ENCODE peak calls at places on chromosomes 16 and 17, in nine cellular contexts. One of them, this sample, is unnamed.

GRCh38 chr16:4521971-4522623 is 16.5 kb downstream of the CDIP1 start:
- DNase-seq in lung: no peak
- DNase-seq in coronary artery: no peak
- DNase-seq in gastrocnemius medialis: peak; percentile 50
- DNase-seq in sigmoid colon: no peak
- DNase-seq in kidney: no peak
- DNase-seq in tibial artery: peak; percentile 74
- DNase-seq in colonic mucosa: no peak
- DNase-seq in body of pancreas: no peak
- DNase-seq in this sample: peak; percentile 71

GRCh38 chr16:11218324-11218962 is 37.6 kb downstream of the SOCS1 start:
- DNase-seq in colonic mucosa: no peak
- DNase-seq in tibial artery: no peak
- DNase-seq in coronary artery: no peak
- DNase-seq in gastrocnemius medialis: no peak
- DNase-seq in lung: no peak
- DNase-seq in sigmoid colon: no peak
- DNase-seq in kidney: no peak
- DNase-seq in body of pancreas: no peak
- DNase-seq in this sample: no peak

GRCh38 chr16:72092832-72093447 is 480 bp downstream of the TXNL4B start:
- DNase-seq in gastrocnemius medialis: no peak
- DNase-seq in kidney: no peak
- DNase-seq in tibial artery: no peak
- DNase-seq in lung: no peak
- DNase-seq in coronary artery: no peak
- DNase-seq in body of pancreas: no peak
- DNase-seq in colonic mucosa: peak; percentile 44
- DNase-seq in sigmoid colon: no peak
- DNase-seq in this sample: no peak

GRCh38 chr16:89863741-89864391 is 9.5 kb upstream of the TCF25 start:
- DNase-seq in coronary artery: no peak
- DNase-seq in kidney: no peak
- DNase-seq in gastrocnemius medialis: no peak
- DNase-seq in tibial artery: no peak
- DNase-seq in colonic mucosa: no peak
- DNase-seq in body of pancreas: no peak
- DNase-seq in sigmoid colon: no peak
- DNase-seq in lung: peak; percentile 34
- DNase-seq in this sample: no peak

GRCh38 chr17:55241097-55241496 is 23.7 kb upstream of the HLF start:
- DNase-seq in tibial artery: no peak
- DNase-seq in coronary artery: no peak
- DNase-seq in sigmoid colon: no peak
- DNase-seq in body of pancreas: no peak
- DNase-seq in colonic mucosa: no peak
- DNase-seq in kidney: no peak
- DNase-seq in gastrocnemius medialis: no peak
- DNase-seq in lung: no peak
- DNase-seq in this sample: no peak

GRCh38 chr16:69404275-69404805 is 18.5 kb upstream of the TERF2 start:
- DNase-seq in sigmoid colon: no peak
- DNase-seq in body of pancreas: no peak
- DNase-seq in gastrocnemius medialis: no peak
- DNase-seq in lung: no peak
- DNase-seq in tibial artery: no peak
- DNase-seq in kidney: peak; percentile 87
- DNase-seq in colonic mucosa: peak; percentile 81
- DNase-seq in coronary artery: no peak
- DNase-seq in this sample: no peak

GRCh38 chr16:12092347-12092882 is 115.9 kb downstream of the SNX29 start:
- DNase-seq in gastrocnemius medialis: no peak
- DNase-seq in lung: peak; percentile 55
- DNase-seq in sigmoid colon: no peak
- DNase-seq in kidney: no peak
- DNase-seq in coronary artery: no peak
- DNase-seq in colonic mucosa: no peak
- DNase-seq in body of pancreas: no peak
- DNase-seq in tibial artery: peak; percentile 21
- DNase-seq in this sample: no peak

GRCh38 chr16:2706611-2707311 is 13.3 kb downstream of the PRSS27 start:
- DNase-seq in colonic mucosa: no peak
- DNase-seq in lung: no peak
- DNase-seq in sigmoid colon: no peak
- DNase-seq in kidney: peak; percentile 68
- DNase-seq in gastrocnemius medialis: no peak
- DNase-seq in coronary artery: no peak
- DNase-seq in body of pancreas: no peak
- DNase-seq in tibial artery: no peak
- DNase-seq in this sample: no peak

DNA sequence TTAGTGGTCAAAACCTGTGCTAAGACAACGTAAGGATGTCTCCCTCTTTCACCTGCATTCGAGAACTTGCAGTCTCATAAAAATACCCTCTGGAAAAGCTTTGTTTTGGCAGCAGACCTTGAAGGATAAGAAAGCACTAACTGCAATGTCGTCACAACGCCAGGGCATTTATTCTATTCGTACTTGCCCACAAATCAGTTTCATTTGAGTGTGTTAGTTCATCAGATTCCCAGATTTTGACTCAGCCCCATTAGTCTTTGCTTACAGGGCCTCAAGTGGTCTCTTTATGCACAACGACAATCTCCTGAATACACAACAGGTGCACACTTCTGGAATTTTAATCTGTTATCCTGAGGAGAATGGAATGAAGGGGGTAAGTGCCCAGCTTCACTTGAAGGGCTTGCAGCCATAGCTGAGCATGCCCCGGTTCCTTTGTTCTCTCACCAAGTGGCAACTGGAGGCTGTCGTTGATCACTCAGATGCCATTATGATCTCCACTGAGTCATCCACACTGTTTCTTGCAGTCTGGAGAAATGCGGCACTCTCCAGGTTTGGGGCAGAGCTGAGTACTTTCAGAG is 58.8 kb downstream of the CLEC19A start:
- DNase-seq in lung: peak; percentile 71
- DNase-seq in colonic mucosa: no peak
- DNase-seq in kidney: no peak
- DNase-seq in body of pancreas: no peak
- DNase-seq in sigmoid colon: no peak
- DNase-seq in tibial artery: no peak
- DNase-seq in gastrocnemius medialis: no peak
- DNase-seq in coronary artery: no peak
- DNase-seq in this sample: no peak
- H3K27ac ChIP-seq in lung: no peak overlapping the region
- H3K27ac ChIP-seq in colonic mucosa: no peak overlapping the region
- H3K27ac ChIP-seq in kidney: no peak overlapping the region
- H3K27ac ChIP-seq in body of pancreas: no peak overlapping the region
- H3K27ac ChIP-seq in sigmoid colon: no peak overlapping the region
- H3K27ac ChIP-seq in tibial artery: no peak overlapping the region
- H3K27ac ChIP-seq in gastrocnemius medialis: no peak overlapping the region
- H3K27ac ChIP-seq in coronary artery: no peak overlapping the region
- H3K27ac ChIP-seq in this sample: no peak overlapping the region

DNA sequence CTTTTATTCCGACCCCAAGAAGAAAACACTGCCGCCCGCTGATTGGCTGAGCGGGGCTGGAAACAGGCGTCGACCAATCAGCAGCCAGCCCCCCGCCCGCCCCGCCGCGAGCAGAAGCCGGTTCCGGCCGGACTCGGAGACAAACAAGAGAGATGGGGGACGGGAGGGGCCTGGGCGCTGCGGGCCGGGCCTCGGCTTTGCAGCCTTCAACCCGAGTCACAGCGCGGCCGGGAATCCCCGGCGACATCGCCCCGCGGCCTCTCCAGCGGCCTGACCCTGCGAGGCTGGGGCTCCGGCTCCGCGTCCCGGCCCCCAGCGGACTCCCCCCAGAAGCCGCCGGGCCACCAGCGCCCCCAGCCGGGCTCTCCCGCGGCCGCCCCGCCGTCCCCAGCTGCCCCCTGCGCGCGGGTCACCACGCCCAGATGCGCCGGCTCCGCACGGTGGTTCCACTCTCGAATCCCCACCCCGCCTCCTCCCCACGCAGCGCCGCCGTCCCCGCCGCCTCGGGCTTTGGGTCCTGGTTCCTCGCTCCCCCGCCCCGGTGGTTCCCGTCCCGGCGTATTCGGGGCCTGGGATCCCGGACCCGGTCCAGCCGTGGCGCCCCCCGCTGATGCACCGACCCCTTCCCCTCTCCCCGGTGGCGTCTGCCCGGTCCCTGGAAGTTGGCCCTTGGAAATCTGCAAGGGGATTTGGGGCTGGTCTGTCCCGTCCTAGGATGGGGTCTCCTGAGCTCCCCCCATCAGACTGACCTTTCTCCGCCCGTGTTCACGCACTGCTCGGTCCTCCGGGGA is 417 bp upstream of the SLC43A2 start:
- DNase-seq in colonic mucosa: peak; percentile 97
- DNase-seq in body of pancreas: peak; percentile 90
- DNase-seq in kidney: peak; percentile 98
- DNase-seq in gastrocnemius medialis: peak; percentile 92
- DNase-seq in lung: peak; percentile 95
- DNase-seq in tibial artery: peak; percentile 97
- DNase-seq in sigmoid colon: peak; percentile 97
- DNase-seq in coronary artery: peak; percentile 97
- DNase-seq in this sample: peak; percentile 98
- TF ChIP-seq CTCF in colonic mucosa: peak; percentile 20
- TF ChIP-seq CTCF in body of pancreas: peak; percentile 13
- TF ChIP-seq CTCF in kidney: peak; percentile 18
- TF ChIP-seq CTCF in gastrocnemius medialis: peak; percentile 83
- TF ChIP-seq CTCF in lung: peak; percentile 10
- TF ChIP-seq CTCF in tibial artery: peak; percentile 36
- TF ChIP-seq CTCF in sigmoid colon: no peak
- TF ChIP-seq CTCF in coronary artery: peak; percentile 27
- TF ChIP-seq CTCF in this sample: peak; percentile 51

GRCh38 chr17:74241847-74242246 is 28.5 kb downstream of the TTYH2 start:
- DNase-seq in body of pancreas: no peak
- DNase-seq in tibial artery: no peak
- DNase-seq in colonic mucosa: no peak
- DNase-seq in gastrocnemius medialis: no peak
- DNase-seq in sigmoid colon: no peak
- DNase-seq in lung: no peak
- DNase-seq in kidney: no peak
- DNase-seq in coronary artery: no peak
- DNase-seq in this sample: no peak

GRCh38 chr17:74244128-74244527 is 29.9 kb upstream of the DNAI2 start:
- DNase-seq in kidney: no peak
- DNase-seq in body of pancreas: no peak
- DNase-seq in coronary artery: no peak
- DNase-seq in lung: no peak
- DNase-seq in gastrocnemius medialis: no peak
- DNase-seq in colonic mucosa: no peak
- DNase-seq in tibial artery: no peak
- DNase-seq in sigmoid colon: no peak
- DNase-seq in this sample: no peak

GRCh38 chr17:74241434-74241833 is 28.1 kb downstream of the TTYH2 start:
- DNase-seq in coronary artery: no peak
- DNase-seq in colonic mucosa: no peak
- DNase-seq in sigmoid colon: no peak
- DNase-seq in body of pancreas: no peak
- DNase-seq in tibial artery: no peak
- DNase-seq in kidney: no peak
- DNase-seq in lung: peak; percentile 34
- DNase-seq in gastrocnemius medialis: peak; percentile 36
- DNase-seq in this sample: no peak

GRCh38 chr17:74244543-74244942 is 29.5 kb upstream of the DNAI2 start:
- DNase-seq in colonic mucosa: no peak
- DNase-seq in coronary artery: no peak
- DNase-seq in lung: peak; percentile 45
- DNase-seq in gastrocnemius medialis: no peak
- DNase-seq in sigmoid colon: no peak
- DNase-seq in tibial artery: no peak
- DNase-seq in kidney: no peak
- DNase-seq in body of pancreas: no peak
- DNase-seq in this sample: peak; percentile 88

DNA sequence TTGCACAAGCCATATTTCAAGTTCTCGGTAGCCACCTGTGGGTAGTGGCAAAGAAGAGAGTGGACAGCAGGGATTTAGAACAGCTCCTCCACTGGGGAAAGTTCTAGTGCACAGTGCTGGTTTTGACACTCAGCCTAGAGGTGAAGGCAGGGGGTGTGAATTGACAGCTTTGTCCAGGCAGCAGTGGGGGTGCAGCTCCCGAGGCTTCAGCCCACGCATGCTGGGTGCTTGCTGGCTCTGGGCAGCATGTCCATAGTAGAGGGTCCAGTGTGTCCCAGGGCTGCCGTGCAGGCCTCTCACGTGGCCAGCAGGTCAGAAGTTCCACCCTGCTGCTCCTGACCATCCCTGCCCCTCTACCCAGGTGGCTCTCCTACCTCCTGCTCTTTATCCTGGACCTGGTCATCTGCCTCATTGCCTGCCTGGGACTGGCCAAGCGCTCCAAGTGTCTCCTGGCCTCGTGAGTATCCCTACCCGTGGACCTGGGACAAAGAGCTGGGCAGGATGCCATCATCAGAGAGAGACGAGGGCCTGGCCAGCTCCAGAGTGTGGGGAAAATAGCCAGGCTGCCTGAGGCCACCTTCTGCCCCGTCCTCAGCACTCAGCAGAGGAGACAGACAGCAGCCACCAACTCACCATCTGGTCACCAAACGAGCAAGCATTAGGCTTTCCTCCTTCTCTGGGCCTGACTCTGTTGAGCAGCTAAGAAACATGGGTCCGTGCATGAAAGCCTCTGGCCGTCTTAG is 29.8 kb downstream of the TTYH2 start:
- DNase-seq in gastrocnemius medialis: peak; percentile 82
- DNase-seq in coronary artery: no peak
- DNase-seq in sigmoid colon: no peak
- DNase-seq in kidney: no peak
- DNase-seq in tibial artery: no peak
- DNase-seq in body of pancreas: no peak
- DNase-seq in colonic mucosa: no peak
- DNase-seq in lung: no peak
- DNase-seq in this sample: peak; percentile 71
- H3K27ac ChIP-seq in gastrocnemius medialis: no peak overlapping the region
- H3K27ac ChIP-seq in coronary artery: no peak overlapping the region
- H3K27ac ChIP-seq in sigmoid colon: no peak overlapping the region
- H3K27ac ChIP-seq in kidney: no peak overlapping the region
- H3K27ac ChIP-seq in tibial artery: no peak overlapping the region
- H3K27ac ChIP-seq in body of pancreas: no peak overlapping the region
- H3K27ac ChIP-seq in colonic mucosa: no peak overlapping the region
- H3K27ac ChIP-seq in lung: no peak overlapping the region
- H3K27ac ChIP-seq in this sample: peak overlapping the region; percentile 95

DNA sequence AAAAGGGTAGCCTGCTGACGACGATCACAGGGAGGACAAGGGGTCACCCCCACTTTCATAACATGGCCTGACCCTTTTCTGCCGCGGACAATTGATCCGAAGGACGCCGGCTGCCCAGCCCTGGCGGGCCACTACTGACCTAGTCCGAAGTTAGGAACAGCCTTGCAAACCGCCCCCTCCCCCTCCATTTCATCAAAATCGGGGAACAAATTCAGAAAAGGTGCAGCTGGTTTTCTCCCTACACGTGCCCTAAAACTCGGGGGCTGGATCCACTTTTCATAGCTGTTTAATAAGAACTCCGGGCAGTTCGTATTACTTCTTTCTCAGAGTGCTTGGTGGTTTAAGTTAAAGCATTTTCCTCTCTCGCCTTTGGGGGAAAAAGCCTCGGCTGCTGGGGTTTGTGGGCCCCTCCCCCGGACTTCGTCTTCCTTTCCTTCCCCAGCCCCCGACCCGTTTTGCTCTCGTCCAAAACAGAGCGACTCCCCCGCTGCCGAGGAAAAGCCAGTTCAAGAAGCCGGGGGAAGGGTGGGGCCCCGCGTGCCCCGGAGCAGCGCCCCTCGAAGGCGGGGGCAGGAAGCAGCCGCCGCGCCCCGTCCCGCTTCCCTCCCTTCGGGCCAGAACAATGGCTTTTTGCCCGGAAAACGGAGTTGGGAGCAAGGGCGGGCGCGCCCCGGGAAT is 643 bp upstream of the CBX2 start:
- DNase-seq in kidney: peak; percentile 86
- DNase-seq in lung: no peak
- DNase-seq in gastrocnemius medialis: no peak
- DNase-seq in body of pancreas: peak; percentile 54
- DNase-seq in tibial artery: no peak
- DNase-seq in sigmoid colon: peak; percentile 80
- DNase-seq in coronary artery: no peak
- DNase-seq in colonic mucosa: peak; percentile 71
- DNase-seq in this sample: no peak
- TF ChIP-seq CTCF in kidney: peak; percentile 8
- TF ChIP-seq CTCF in lung: no peak
- TF ChIP-seq CTCF in gastrocnemius medialis: no peak
- TF ChIP-seq CTCF in body of pancreas: no peak
- TF ChIP-seq CTCF in tibial artery: no peak
- TF ChIP-seq CTCF in sigmoid colon: no peak
- TF ChIP-seq CTCF in coronary artery: no peak
- TF ChIP-seq CTCF in colonic mucosa: no peak
- TF ChIP-seq CTCF in this sample: no peak

This sample was measured in dorsolateral prefrontal cortex.